ENCODE peak calls at places on chromosomes 1 and 21, in nine cellular contexts. X is endodermal cell; D is GM04504; Z is activated naive CD4-positive, alpha-beta T cell treated with anti-CD3 and anti-CD28 coated beads, Interleukin-2, amount 50 U/mL, for 16 hours; O is mucosa of descending colon; C is C1 segment of cervical spinal cord; S is fibroblast of gingiva; E is HEK293T; N is GM04503. G is an unnamed sample.
A peak's percentile ranks its signal among the peaks of the same experiment; 100 is the strongest.

GRCh38 chr21:43645414-43645891 is 13.8 kb downstream of the HSF2BP start:
- DNase-seq in X (peak; percentile 77), D (peak; percentile 59), Z (no peak), O (no peak), C (no peak), S (peak; percentile 57), E (peak; percentile 56), N (peak; percentile 41), G (no peak)

GRCh38 chr1:175792126-175792525 is 48.7 kb upstream of the TNR start:
- DNase-seq in X (no peak), D (no peak), Z (no peak), O (no peak), C (no peak), S (no peak), E (no peak), N (no peak), G (no peak)

GRCh38 chr1:180586671-180587155 is 27.9 kb downstream of the OVAAL start:
- DNase-seq in X (no peak), D (peak; percentile 43), Z (no peak), O (peak; percentile 53), C (no peak), S (peak; percentile 21), E (no peak), N (no peak), G (no peak)

GRCh38 chr1:210384625-210385024 is 55.9 kb downstream of the HHAT start:
- DNase-seq in X (no peak), D (no peak), Z (no peak), O (no peak), C (no peak), S (no peak), E (no peak), N (no peak), G (no peak)

GRCh38 chr21:16308269-16308668 is 578.5 kb downstream of the USP25 start:
- DNase-seq in X (no peak), D (no peak), Z (no peak), O (no peak), C (no peak), S (peak; percentile 4), E (no peak), N (no peak), G (no peak)

GRCh38 chr1:189970331-189971230 is 507.1 kb downstream of the BRINP3 start:
- DNase-seq in X (no peak), D (no peak), Z (no peak), O (no peak), C (no peak), S (no peak), E (no peak), N (no peak), G (no peak)

GRCh38 chr1:76074321-76075187 is at the start of gene ST6GALNAC3:
- DNase-seq in X (peak; percentile 96), D (peak; percentile 10), Z (peak; percentile 81), O (peak; percentile 85), C (peak; percentile 68), S (peak; percentile 52), E (peak; percentile 97), N (no peak), G (peak; percentile 67)

GRCh38 chr1:208030320-208031091 is 119.6 kb upstream of the CD34 start:
- DNase-seq in X (no peak), D (no peak), Z (no peak), O (peak; percentile 62), C (no peak), S (peak; percentile 52), E (no peak), N (no peak), G (no peak)

GRCh38 chr21:35206141-35207125 is 157.3 kb upstream of the RUNX1 start:
- DNase-seq in X (peak; percentile 69), D (no peak), Z (no peak), O (no peak), C (no peak), S (no peak), E (no peak), N (no peak), G (no peak)

GRCh38 chr1:179879797-179880196 is 2.2 kb upstream of the TOR1AIP2 start:
- DNase-seq in X (no peak), D (no peak), Z (no peak), O (no peak), C (no peak), S (no peak), E (no peak), N (no peak), G (no peak)

GRCh38 chr1:189669846-189670245 is 807.8 kb downstream of the BRINP3 start:
- DNase-seq in X (no peak), D (no peak), Z (no peak), O (no peak), C (no peak), S (no peak), E (no peak), N (no peak), G (no peak)

G was measured in posterior cingulate gyrus.